ENCODE peak calls at places on chromosomes 1 and 21, in nine cellular contexts. D, G, H, X, N, A, E, P and M are unnamed samples.

GRCh38 chr1:232273071-232273470 is 356.9 kb downstream of the SIPA1L2 start:
- DNase-seq in A (no peak), G (no peak), D (no peak), P (no peak), N (no peak), H (no peak), X (no peak), E (no peak), M (no peak)

GRCh38 chr1:247517795-247518612 is 18.2 kb downstream of the OR2C3 start:
- DNase-seq in D (no peak), N (no peak), H (no peak), E (no peak), P (no peak), A (no peak), X (no peak), G (no peak), M (no peak)

GRCh38 chr21:41823166-41823565 is 56.0 kb downstream of the PRDM15 start:
- DNase-seq in D (no peak), G (no peak), E (peak), H (no peak), A (peak), P (no peak), N (no peak), X (no peak), M (no peak)

GRCh38 chr1:193241132-193241827 is 54.9 kb upstream of the B3GALT2 start:
- DNase-seq in E (no peak), G (no peak), H (no peak), N (no peak), D (no peak), X (no peak), A (no peak), P (no peak), M (no peak)

GRCh38 chr1:188314557-188315137 is 1485.9 kb downstream of the PLA2G4A start:
- DNase-seq in A (no peak), X (no peak), E (no peak), P (no peak), N (no peak), D (no peak), H (no peak), G (no peak), M (no peak)

GRCh38 chr1:108829498-108829916 is 27.4 kb downstream of the AKNAD1 start:
- DNase-seq in N (no peak), P (no peak), E (peak), A (no peak), G (no peak), X (no peak), D (no peak), H (no peak), M (peak)

GRCh38 chr1:212975607-212975918 is 25.2 kb downstream of the VASH2 start:
- DNase-seq in G (no peak), N (no peak), A (no peak), P (no peak), E (no peak), H (no peak), D (no peak), X (no peak), M (no peak)

GRCh38 chr1:159177273-159177907 is 6.0 kb downstream of the CADM3 start:
- DNase-seq in X (peak), A (no peak), G (peak), N (peak), H (peak), D (no peak), P (no peak), E (no peak), M (no peak)

GRCh38 chr1:228463559-228464455 is 23.4 kb upstream of the RNF187 start:
- DNase-seq in A (peak), D (no peak), X (peak), P (no peak), G (no peak), H (peak), E (no peak), N (no peak), M (no peak)

GRCh38 chr1:245263701-245264100 is 108.9 kb downstream of the KIF26B start:
- DNase-seq in D (no peak), H (no peak), N (no peak), A (no peak), X (no peak), G (no peak), E (no peak), P (no peak), M (peak)

GRCh38 chr21:38475519-38475918 is 22.8 kb downstream of the ERG start:
- DNase-seq in N (no peak), E (no peak), D (no peak), P (no peak), X (no peak), G (no peak), A (no peak), H (peak), M (no peak)

GRCh38 chr1:9120312-9120958 is 8.5 kb downstream of the GPR157 start:
- DNase-seq in N (no peak), E (no peak), P (no peak), X (no peak), A (peak), H (peak), G (no peak), D (no peak), M (no peak)

GRCh38 chr1:5565281-5565680 is 426.9 kb downstream of the NPHP4 start:
- DNase-seq in H (no peak), P (no peak), E (no peak), A (no peak), X (no peak), D (no peak), N (no peak), G (no peak), M (peak)

GRCh38 chr1:244672961-244673695 is 20.2 kb downstream of the DESI2 start:
- DNase-seq in H (no peak), D (peak), P (no peak), X (no peak), E (no peak), A (no peak), G (no peak), N (no peak), M (no peak)

GRCh38 chr1:12402159-12402673 is 172.4 kb downstream of the VPS13D start:
- DNase-seq in H (no peak), X (no peak), P (no peak), G (no peak), D (no peak), A (no peak), N (no peak), E (no peak), M (no peak)

GRCh38 chr1:42932442-42932941 is 26.2 kb downstream of the SLC2A1 start:
- DNase-seq in P (no peak), G (no peak), E (peak), A (peak), H (no peak), X (no peak), N (no peak), D (no peak), M (no peak)

GRCh38 chr1:39981957-39982356 is 27.0 kb downstream of the MFSD2A start:
- DNase-seq in D (no peak), X (peak), A (no peak), G (no peak), P (no peak), H (no peak), E (no peak), N (peak), M (no peak)

GRCh38 chr1:243712890-243713425 is 137.1 kb downstream of the AKT3 start:
- DNase-seq in H (peak), P (no peak), G (no peak), E (no peak), A (no peak), X (peak), D (no peak), N (no peak), M (no peak)

GRCh38 chr1:181112071-181112929 is 23.8 kb downstream of the IER5 start:
- DNase-seq in G (peak), P (no peak), H (peak), E (peak), D (peak), X (peak), A (no peak), N (peak), M (peak)

GRCh38 chr1:40385437-40386310 is 12.1 kb downstream of the SMAP2 start:
- DNase-seq in A (no peak), G (no peak), P (no peak), D (no peak), H (peak), E (no peak), N (no peak), X (no peak), M (no peak)

GRCh38 chr1:200234938-200235337 is 174.9 kb downstream of the ZNF281 start:
- DNase-seq in E (no peak), X (no peak), N (no peak), D (no peak), P (no peak), A (no peak), G (no peak), H (no peak), M (no peak)

GRCh38 chr1:111476761-111477309 is 3.1 kb downstream of the C1orf162 start:
- DNase-seq in E (no peak), H (peak), G (no peak), A (no peak), N (no peak), P (no peak), X (no peak), D (no peak), M (peak)

GRCh38 chr1:226549094-226549936 is 751 bp downstream of the STUM start:
- DNase-seq in A (no peak), H (peak), E (no peak), D (no peak), N (no peak), G (no peak), P (no peak), X (no peak), M (no peak)

GRCh38 chr21:31289702-31290101 is 54.4 kb downstream of the TIAM1 start:
- DNase-seq in H (no peak), D (no peak), X (no peak), A (no peak), E (no peak), P (no peak), G (no peak), N (no peak), M (no peak)

GRCh38 chr1:65431111-65431705 is 10.7 kb downstream of the LEPR start:
- DNase-seq in N (no peak), X (no peak), D (no peak), H (peak), A (no peak), G (no peak), P (no peak), E (no peak), M (no peak)

GRCh38 chr1:8474369-8474768 is 156.5 kb downstream of the SLC45A1 start:
- DNase-seq in X (no peak), P (no peak), D (no peak), E (no peak), G (no peak), A (no peak), H (no peak), N (no peak), M (no peak)

GRCh38 chr1:188988589-188988988 is 1489.1 kb downstream of the BRINP3 start:
- DNase-seq in G (no peak), D (no peak), N (peak), E (no peak), X (no peak), A (no peak), H (no peak), P (no peak), M (no peak)

GRCh38 chr1:26032636-26033357 is 11.2 kb downstream of the EXTL1 start:
- DNase-seq in A (no peak), E (no peak), X (no peak), P (no peak), H (no peak), G (no peak), D (no peak), N (no peak), M (no peak)

GRCh38 chr21:26982767-26983166 is 15.9 kb upstream of the ADAMTS5 start:
- DNase-seq in X (no peak), E (no peak), P (no peak), A (no peak), D (peak), H (no peak), G (no peak), N (no peak), M (no peak)

GRCh38 chr21:36749935-36750578 is 51.1 kb downstream of the SIM2 start:
- DNase-seq in E (no peak), G (no peak), X (no peak), P (no peak), H (no peak), A (peak), N (no peak), D (no peak), M (no peak)

GRCh38 chr1:29395724-29396437 is 159.6 kb downstream of the PTPRU start:
- DNase-seq in N (no peak), E (no peak), D (no peak), H (no peak), X (no peak), G (no peak), A (no peak), P (no peak), M (peak)

GRCh38 chr1:209363112-209363511 is 220.4 kb upstream of the CAMK1G start:
- DNase-seq in N (no peak), E (no peak), G (peak), P (no peak), H (no peak), D (no peak), X (no peak), A (no peak), M (no peak)

GRCh38 chr1:50830621-50831020 is 129.4 kb downstream of the FAF1 start:
- DNase-seq in X (no peak), P (no peak), N (no peak), H (no peak), G (no peak), A (no peak), D (no peak), E (no peak), M (no peak)

GRCh38 chr1:204327359-204327758 is 32.4 kb downstream of the PLEKHA6 start:
- DNase-seq in D (no peak), N (no peak), P (no peak), H (peak), E (peak), X (no peak), A (no peak), G (no peak), M (no peak)

GRCh38 chr1:99727575-99728190 is 38.8 kb downstream of the FRRS1 start:
- DNase-seq in E (no peak), A (no peak), H (peak), G (no peak), P (no peak), N (peak), X (no peak), D (no peak), M (no peak)

GRCh38 chr1:94929351-94929814 is 2.5 kb upstream of the CNN3 start:
- DNase-seq in D (peak), N (no peak), H (no peak), A (no peak), G (no peak), P (no peak), X (no peak), E (peak), M (no peak)

GRCh38 chr1:84569216-84569615 is 5.0 kb downstream of the CTBS start:
- DNase-seq in D (no peak), P (no peak), N (no peak), G (no peak), A (no peak), E (no peak), X (no peak), H (no peak), M (no peak)

DNA sequence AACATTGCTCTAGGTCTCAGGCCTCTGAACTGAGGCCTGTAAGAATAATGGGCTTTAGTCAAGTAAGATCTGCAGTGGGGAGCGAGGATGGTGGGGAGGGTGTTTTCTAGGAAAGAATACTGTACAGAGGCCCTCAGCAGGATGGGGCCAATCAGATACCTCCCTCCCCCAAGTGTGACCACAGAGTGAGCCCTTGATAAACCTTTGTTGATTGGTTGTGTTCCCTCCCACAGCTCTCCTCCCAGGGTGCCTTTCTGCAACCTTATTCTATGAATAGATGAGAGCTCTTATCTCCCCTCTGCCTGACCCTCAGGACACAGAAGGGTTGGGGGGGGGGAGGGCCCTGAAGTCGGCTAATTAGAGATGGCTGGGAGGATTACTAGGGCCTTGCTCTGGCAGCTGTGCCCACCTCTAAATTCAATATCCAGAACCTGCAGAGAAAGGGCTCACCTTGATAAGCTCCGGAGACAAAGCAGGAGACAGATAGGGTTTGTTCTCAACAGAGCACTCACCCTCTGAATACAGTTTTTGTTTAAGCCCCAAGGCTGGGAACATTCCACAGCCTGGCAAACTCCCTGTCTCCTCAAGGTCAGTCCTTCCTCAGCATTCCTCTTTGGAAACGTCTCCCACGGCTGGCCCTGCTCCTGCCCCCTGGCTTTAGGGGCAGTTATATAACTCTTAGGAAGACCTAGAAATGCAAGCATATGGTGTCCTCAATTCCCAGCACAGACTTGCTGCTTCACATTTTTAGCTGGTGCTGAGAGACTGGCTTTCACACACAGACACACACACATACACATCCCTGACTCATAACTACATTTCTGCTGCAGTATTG is 42.9 kb downstream of the ATP1A1 start:
- DNase-seq in X (no peak), E (no peak), G (no peak), A (no peak), D (peak), N (no peak), H (no peak), P (no peak), M (no peak)
- TF ChIP-seq POLR2A in X (no peak), E (no peak), G (no peak), A (no peak), D (no peak), N (no peak), H (no peak), P (no peak), M (no peak)

GRCh38 chr1:19597463-19598309 is 46.4 kb upstream of the NBL1 start:
- DNase-seq in E (no peak), N (peak), X (peak), H (peak), A (no peak), G (peak), D (no peak), P (no peak), M (peak)

GRCh38 chr1:19591482-19592093 is 52.5 kb upstream of the NBL1 start:
- DNase-seq in E (no peak), D (no peak), G (no peak), H (no peak), X (no peak), A (no peak), N (no peak), P (no peak), M (no peak)

GRCh38 chr1:19599810-19600209 is 44.3 kb upstream of the NBL1 start:
- DNase-seq in A (no peak), E (no peak), G (peak), X (no peak), H (no peak), D (no peak), P (no peak), N (no peak), M (no peak)

GRCh38 chr1:19596065-19596718 is 47.9 kb upstream of the NBL1 start:
- DNase-seq in P (no peak), A (no peak), X (no peak), H (no peak), D (no peak), E (no peak), G (no peak), N (peak), M (no peak)

GRCh38 chr1:19596719-19597462 is 47.2 kb upstream of the NBL1 start:
- DNase-seq in A (peak), X (peak), N (peak), G (peak), D (peak), E (peak), P (peak), H (peak), M (peak)
- TF ChIP-seq POLR2A in A (peak), X (peak), N (peak), G (peak), D (peak), E (peak), P (no peak), H (peak), M (peak)

GRCh38 chr1:150961756-150962155 is 12.9 kb downstream of the CERS2 start:
- DNase-seq in P (no peak), N (no peak), H (no peak), X (no peak), D (no peak), G (no peak), A (no peak), E (no peak), M (no peak)
- TF ChIP-seq POLR2A in P (no peak), N (no peak), H (no peak), X (no peak), D (no peak), G (no peak), A (no peak), E (no peak), M (no peak)

DNA sequence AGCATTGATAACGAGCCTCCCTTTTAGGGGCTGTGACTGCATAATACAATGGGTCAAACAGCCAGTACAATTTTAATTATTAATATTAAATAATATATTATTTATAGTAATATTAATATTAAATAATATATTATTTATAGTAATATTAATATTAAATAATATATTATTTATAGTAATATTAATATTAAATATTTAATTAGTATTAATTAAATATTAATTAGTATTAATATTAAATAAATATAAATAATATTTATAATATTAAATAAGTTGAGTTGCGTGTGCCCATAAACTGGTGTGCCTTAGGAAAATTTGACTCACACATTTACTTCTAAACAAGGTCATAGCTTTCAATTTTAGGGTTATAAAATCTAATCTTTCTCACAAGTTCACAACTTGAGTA is 509.3 kb upstream of the RGS18 start:
- DNase-seq in X (no peak), D (no peak), A (no peak), N (no peak), G (no peak), P (no peak), H (no peak), E (no peak), M (no peak)
- TF ChIP-seq POLR2A in X (no peak), D (no peak), A (no peak), N (no peak), G (no peak), P (no peak), H (no peak), E (no peak), M (no peak)

GRCh38 chr1:27342778-27343638 is 1.2 kb downstream of the SYTL1 start:
- DNase-seq in H (peak), A (peak), X (no peak), E (peak), D (no peak), G (peak), P (no peak), N (no peak), M (no peak)
- TF ChIP-seq POLR2A in H (peak), A (no peak), X (no peak), E (no peak), D (no peak), G (peak), P (no peak), N (no peak), M (no peak)

DNA sequence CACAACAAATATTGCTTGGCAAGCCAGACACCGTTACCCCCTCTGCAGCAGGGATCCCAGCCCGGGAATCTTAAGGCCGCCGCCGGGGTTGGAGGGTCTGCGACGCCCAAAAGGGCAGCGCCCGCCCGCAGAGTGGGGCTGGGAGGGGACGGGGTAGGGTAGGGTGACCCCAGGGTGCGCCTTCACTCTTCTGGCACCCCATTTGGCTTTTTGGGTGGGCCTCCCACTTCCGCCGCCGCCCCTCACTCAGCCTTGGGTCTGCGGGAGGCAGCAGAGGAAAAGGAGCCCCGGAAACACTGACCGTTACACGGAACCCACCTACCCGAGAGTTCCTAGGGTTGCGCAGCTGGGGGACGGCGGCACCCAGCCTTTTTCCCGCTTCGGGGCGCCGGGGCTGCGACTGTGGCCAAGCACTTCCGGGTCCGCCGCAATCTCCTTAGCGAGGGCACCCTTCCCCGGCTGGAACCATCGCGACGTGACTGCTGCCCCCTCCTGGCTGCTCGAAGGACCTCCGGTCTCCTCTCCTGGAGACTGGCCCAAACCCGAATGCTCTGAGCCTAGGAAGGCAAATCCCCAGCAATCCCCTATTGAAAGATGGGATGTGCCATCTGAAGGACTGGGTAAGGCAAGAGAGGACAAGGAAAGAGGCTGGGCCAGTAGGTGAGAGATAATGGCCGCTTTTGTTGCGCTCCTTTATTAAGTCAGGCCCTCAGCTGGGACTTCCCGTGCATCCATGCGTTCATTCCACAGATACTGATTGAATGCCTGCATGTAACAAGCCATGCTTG is at the start of gene PIGC:
- DNase-seq in E (peak), X (peak), D (peak), H (peak), G (peak), A (peak), N (peak), P (peak), M (peak)
- TF ChIP-seq POLR2A in E (no peak), X (no peak), D (no peak), H (peak), G (no peak), A (no peak), N (peak), P (no peak), M (no peak)

GRCh38 chr1:147225193-147225730 is at the start of gene FMO5:
- DNase-seq in E (peak), P (no peak), G (peak), H (peak), X (no peak), N (peak), A (peak), D (peak), M (peak)
- TF ChIP-seq POLR2A in E (peak), P (no peak), G (no peak), H (no peak), X (no peak), N (no peak), A (no peak), D (no peak), M (no peak)